ENCODE peak calls at places on chromosomes 12 and 14, in ten cellular contexts. Y is neural progenitor cell, F is endodermal cell, V is breast epithelium, N is psoas muscle, T is sigmoid colon, O is hepatocyte, R is ovary, B is thoracic aorta, K is tibial artery. G is an unnamed sample.
A peak's percentile ranks its signal among the peaks of the same experiment; 100 is the strongest.

GRCh38 chr12:70028515-70028914 is 203.5 kb downstream of the MYRFL start:
- DNase-seq in B (no peak), N (peak; percentile 39), F (no peak), K (no peak), O (no peak), T (no peak), R (no peak), V (no peak), Y (no peak), G (no peak)

GRCh38 chr12:110684322-110684836 is 4.5 kb downstream of the HVCN1 start:
- DNase-seq in R (no peak), Y (no peak), N (no peak), T (peak; percentile 27), F (no peak), B (no peak), V (no peak), K (no peak), O (no peak), G (no peak)

GRCh38 chr12:28973491-28973890 is 175.6 kb upstream of the FAR2 start:
- DNase-seq in F (no peak), T (no peak), R (no peak), Y (no peak), N (no peak), K (no peak), B (no peak), V (no peak), O (no peak), G (no peak)

GRCh38 chr12:69897744-69898143 is 72.7 kb downstream of the MYRFL start:
- DNase-seq in N (peak; percentile 61), O (peak; percentile 19), B (no peak), K (no peak), T (no peak), R (no peak), Y (no peak), F (peak; percentile 81), V (peak; percentile 68), G (no peak)

GRCh38 chr12:18074001-18074400 is 16.0 kb downstream of the RERGL start:
- DNase-seq in V (no peak), N (no peak), Y (no peak), K (no peak), O (peak; percentile 8), R (no peak), F (no peak), B (no peak), T (no peak), G (no peak)

GRCh38 chr14:61965030-61965745 is 203.0 kb downstream of the SNAPC1 start:
- DNase-seq in N (no peak), Y (no peak), T (no peak), F (no peak), B (no peak), K (no peak), O (peak; percentile 8), R (no peak), V (no peak), G (no peak)

GRCh38 chr14:99251721-99252120 is 20.3 kb downstream of the BCL11B start:
- DNase-seq in F (no peak), K (no peak), N (no peak), O (no peak), V (no peak), T (no peak), Y (no peak), R (no peak), B (no peak), G (no peak)

GRCh38 chr12:95463019-95463418 is 10.9 kb upstream of the METAP2 start:
- DNase-seq in F (peak; percentile 17), T (no peak), Y (no peak), O (no peak), V (no peak), R (no peak), N (no peak), B (no peak), K (no peak), G (no peak)

GRCh38 chr14:24481622-24482324 is 26.3 kb downstream of the CMA1 start:
- DNase-seq in B (no peak), V (no peak), T (no peak), F (peak; percentile 96), Y (peak; percentile 82), K (no peak), R (no peak), N (no peak), O (peak; percentile 46), G (peak; percentile 32)

GRCh38 chr14:39847852-39848251 is 415.6 kb upstream of the FBXO33 start:
- DNase-seq in Y (no peak), N (no peak), F (no peak), T (no peak), B (no peak), O (no peak), K (no peak), V (no peak), R (no peak), G (no peak)

GRCh38 chr12:132121283-132121682 is 22.8 kb downstream of the DDX51 start:
- DNase-seq in Y (no peak), O (no peak), F (peak; percentile 30), B (no peak), V (no peak), T (peak; percentile 33), N (no peak), K (no peak), R (no peak), G (no peak)

GRCh38 chr14:90513151-90514014 is 116.6 kb downstream of the CALM1 start:
- DNase-seq in V (peak; percentile 91), N (no peak), F (peak; percentile 75), O (peak; percentile 91), B (no peak), K (no peak), T (peak; percentile 90), R (peak; percentile 63), Y (peak; percentile 71), G (peak; percentile 87)

GRCh38 chr12:66756631-66757030 is 77.8 kb upstream of the GRIP1 start:
- DNase-seq in R (no peak), B (no peak), K (no peak), F (no peak), O (no peak), T (no peak), Y (no peak), N (no peak), V (no peak), G (no peak)

GRCh38 chr12:123055281-123055766 is 74.8 kb downstream of the ARL6IP4 start:
- DNase-seq in N (no peak), Y (no peak), R (no peak), O (no peak), V (no peak), B (no peak), K (no peak), F (no peak), T (no peak), G (no peak)

GRCh38 chr14:43135877-43136411 is 1371.1 kb downstream of the FSCB start:
- DNase-seq in T (no peak), N (peak; percentile 38), O (no peak), B (no peak), Y (no peak), F (no peak), K (no peak), V (no peak), R (no peak), G (peak; percentile 51)

GRCh38 chr14:100664234-100664633 is 62.5 kb upstream of the DLK1 start:
- DNase-seq in B (no peak), Y (no peak), T (no peak), F (peak; percentile 53), O (no peak), R (peak; percentile 79), N (no peak), K (no peak), V (no peak), G (no peak)

GRCh38 chr14:100664841-100665425 is 61.8 kb upstream of the DLK1 start:
- DNase-seq in T (peak; percentile 74), K (no peak), Y (no peak), N (peak; percentile 85), V (peak; percentile 36), F (peak; percentile 51), R (peak; percentile 84), O (peak; percentile 48), B (no peak), G (peak; percentile 57)

GRCh38 chr14:100661340-100661712 is 65.4 kb upstream of the DLK1 start:
- DNase-seq in Y (no peak), B (no peak), T (peak; percentile 84), F (no peak), V (no peak), O (peak; percentile 17), R (peak; percentile 75), K (no peak), N (no peak), G (no peak)

GRCh38 chr14:100663528-100664052 is 63.1 kb upstream of the DLK1 start:
- DNase-seq in O (no peak), B (no peak), N (no peak), R (no peak), V (no peak), Y (no peak), F (no peak), T (no peak), K (no peak), G (no peak)

GRCh38 chr14:100662850-100663527 is 63.7 kb upstream of the DLK1 start:
- DNase-seq in T (peak; percentile 77), V (peak; percentile 46), K (peak; percentile 40), F (peak; percentile 89), B (no peak), Y (peak; percentile 81), O (peak; percentile 79), R (peak; percentile 88), N (peak; percentile 78), G (peak; percentile 68)
- TF ChIP-seq CTCF in T (peak; percentile 81), V (peak; percentile 85), K (peak; percentile 65), F (peak; percentile 96), B (peak; percentile 75), Y (peak; percentile 99), O (peak; percentile 90), R (peak; percentile 93), N (peak; percentile 88), G (peak; percentile 87)

DNA sequence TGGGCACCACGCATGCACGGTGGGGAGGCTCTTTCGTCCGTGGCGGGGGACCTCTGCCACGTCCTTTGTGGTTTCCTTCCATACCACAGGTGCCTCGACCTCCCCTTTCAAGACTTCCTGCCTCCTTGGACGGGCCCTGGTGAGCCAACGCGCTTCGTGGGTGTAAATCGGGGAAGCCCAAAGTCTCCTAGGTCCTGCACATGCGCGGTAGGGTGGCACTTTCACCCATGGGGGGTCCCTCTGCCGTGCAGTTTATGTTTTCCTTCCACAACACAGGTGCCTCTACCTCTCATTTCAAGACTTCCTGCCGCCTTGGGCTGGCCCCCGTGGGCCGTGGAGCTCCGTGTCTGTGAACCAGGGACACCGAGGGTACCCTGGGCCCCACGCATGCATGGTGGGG is 349.7 kb downstream of the ALG10 start:
- DNase-seq in K (no peak), T (no peak), R (no peak), N (no peak), Y (no peak), V (no peak), O (no peak), B (no peak), F (no peak), G (no peak)
- H3K9me3 ChIP-seq in K (peaks cover 78% of the 10 kb centered on the region), T (peaks cover 26% of the 10 kb centered on the region), R (no peaks in the 10 kb centered on the region), N (no peaks in the 10 kb centered on the region), Y (no peaks in the 10 kb centered on the region), V (peaks cover 100% of the 10 kb centered on the region), O (no peaks in the 10 kb centered on the region), B (peaks cover 16% of the 10 kb centered on the region), F (peaks cover 24% of the 10 kb centered on the region), G (no peaks in the 10 kb centered on the region)

GRCh38 chr12:104505095-104505819 is 48.5 kb downstream of the CHST11 start:
- DNase-seq in N (no peak), T (no peak), R (no peak), O (no peak), B (no peak), K (no peak), V (no peak), Y (no peak), F (no peak), G (no peak)
- H3K4me3 ChIP-seq in N (no peak overlapping the region), T (no peak overlapping the region), R (no peak overlapping the region), O (no peak overlapping the region), B (no peak overlapping the region), K (no peak overlapping the region), V (no peak overlapping the region), Y (no peak overlapping the region), F (peak overlapping the region; percentile 18), G (no peak overlapping the region)

GRCh38 chr12:124430491-124430890 is 135.6 kb downstream of the RFLNA start:
- DNase-seq in R (no peak), V (no peak), F (no peak), Y (no peak), T (no peak), N (no peak), O (no peak), K (no peak), B (no peak), G (no peak)
- TF ChIP-seq CTCF in R (no peak), V (no peak), F (no peak), Y (no peak), T (no peak), N (no peak), O (no peak), K (no peak), B (no peak), G (no peak)

G was measured in pancreas.